ENCODE peak calls at places on chromosomes 13 and 19, in seven cellular contexts. N is heart left ventricle; P is T-helper 9 cell; T is stimulated activated CD4-positive, alpha-beta T cell treated with anti-CD3 and anti-CD28 coated beads, Interleukin-2, amount 100 ng/mL, for 48 hours; M is AG08395; J is iris pigment epithelial cell; U is NCI-H1092. I is an unnamed sample.

GRCh38 chr19:18119243-18120105 is 21.9 kb downstream of the MAST3 start:
- DNase-seq in N (no peak), P (peak), T (peak), M (no peak), J (no peak), U (no peak), I (no peak)

GRCh38 chr13:108797354-108797753 is 167.9 kb downstream of the MYO16 start:
- DNase-seq in N (no peak), P (no peak), T (no peak), M (no peak), J (no peak), U (no peak), I (no peak)

GRCh38 chr19:51592521-51592920 is 21.4 kb downstream of the ZNF175 start:
- DNase-seq in N (no peak), P (no peak), T (no peak), M (no peak), J (no peak), U (no peak), I (no peak)

GRCh38 chr13:100854091-100854490 is 179.5 kb upstream of the TMTC4 start:
- DNase-seq in N (no peak), P (no peak), T (no peak), M (no peak), J (no peak), U (no peak), I (no peak)

GRCh38 chr13:106151056-106151699 is 384.3 kb downstream of the EFNB2 start:
- DNase-seq in N (no peak), P (no peak), T (no peak), M (peak), J (peak), U (no peak), I (peak)

GRCh38 chr19:19146865-19147264 is 8.6 kb upstream of the TMEM161A start:
- DNase-seq in N (no peak), P (no peak), T (no peak), M (no peak), J (no peak), U (no peak), I (no peak)

GRCh38 chr19:38709671-38710415 is 34.4 kb downstream of the CAPN12 start:
- DNase-seq in N (peak), P (no peak), T (no peak), M (no peak), J (no peak), U (no peak), I (no peak)

GRCh38 chr19:40503300-40503699 is 36.5 kb downstream of the SPTBN4 start:
- DNase-seq in N (no peak), P (no peak), T (no peak), M (no peak), J (no peak), U (no peak), I (no peak)

GRCh38 chr19:55777528-55777927 is 8.6 kb downstream of the RFPL4AL1 start:
- DNase-seq in N (no peak), P (no peak), T (no peak), M (no peak), J (no peak), U (no peak), I (no peak)

GRCh38 chr13:45180713-45181601 is 19.9 kb downstream of the KCTD4 start:
- DNase-seq in N (no peak), P (no peak), T (no peak), M (no peak), J (peak), U (no peak), I (no peak)

GRCh38 chr19:45769821-45770191 is 754 bp upstream of the SIX5 start:
- DNase-seq in N (peak), P (peak), T (no peak), M (no peak), J (peak), U (no peak), I (peak)

GRCh38 chr13:48545608-48546007 is 12.7 kb upstream of the RCBTB2 start:
- DNase-seq in N (no peak), P (no peak), T (no peak), M (no peak), J (no peak), U (no peak), I (no peak)

GRCh38 chr19:46992699-46993535 is 26.7 kb upstream of the NPAS1 start:
- DNase-seq in N (peak), P (no peak), T (no peak), M (no peak), J (no peak), U (no peak), I (no peak)

GRCh38 chr19:13633522-13633922 is 127.2 kb upstream of the CACNA1A start:
- DNase-seq in N (no peak), P (no peak), T (no peak), M (no peak), J (no peak), U (no peak), I (no peak)

GRCh38 chr13:32007494-32007893 is 24.1 kb upstream of the FRY start:
- DNase-seq in N (no peak), P (no peak), T (no peak), M (no peak), J (no peak), U (no peak), I (no peak)

GRCh38 chr13:108573455-108573854 is 56.0 kb upstream of the MYO16 start:
- DNase-seq in N (no peak), P (no peak), T (no peak), M (no peak), J (no peak), U (no peak), I (no peak)

GRCh38 chr19:40055832-40056504 is at the start of gene ZNF780B:
- DNase-seq in N (peak), P (peak), T (peak), M (peak), J (peak), U (peak), I (peak)

I was measured in AG10803.